ENCODE peak calls at places on chromosome 1, in eight cellular contexts. One of them, this sample, is unnamed.

GRCh38 chr1:8814870-8815269 is 2.6 kb downstream of the RERE start:
- DNase-seq in astrocyte of the cerebellum: no peak
- DNase-seq in PC-3: no peak
- DNase-seq in HFF-Myc: no peak
- DNase-seq in fibroblast of mammary gland: no peak
- DNase-seq in GM06990: no peak
- DNase-seq in cardiac muscle cell: no peak
- DNase-seq in OCI-LY7: peak
- DNase-seq in this sample: no peak

GRCh38 chr1:7454052-7454815 is 316.9 kb upstream of the VAMP3 start:
- DNase-seq in astrocyte of the cerebellum: no peak
- DNase-seq in PC-3: peak
- DNase-seq in cardiac muscle cell: peak
- DNase-seq in OCI-LY7: no peak
- DNase-seq in GM06990: no peak
- DNase-seq in fibroblast of mammary gland: peak
- DNase-seq in HFF-Myc: no peak
- DNase-seq in this sample: no peak

GRCh38 chr1:223230161-223230881 is 87.3 kb upstream of the TLR5 start:
- DNase-seq in fibroblast of mammary gland: peak
- DNase-seq in GM06990: no peak
- DNase-seq in PC-3: peak
- DNase-seq in astrocyte of the cerebellum: peak
- DNase-seq in OCI-LY7: no peak
- DNase-seq in cardiac muscle cell: peak
- DNase-seq in HFF-Myc: no peak
- DNase-seq in this sample: peak

GRCh38 chr1:57586842-57587241 is 163.0 kb upstream of the DAB1 start:
- DNase-seq in fibroblast of mammary gland: no peak
- DNase-seq in OCI-LY7: no peak
- DNase-seq in HFF-Myc: no peak
- DNase-seq in PC-3: no peak
- DNase-seq in GM06990: no peak
- DNase-seq in astrocyte of the cerebellum: no peak
- DNase-seq in cardiac muscle cell: no peak
- DNase-seq in this sample: no peak

GRCh38 chr1:119364640-119365039 is 3.9 kb upstream of the HAO2 start:
- DNase-seq in GM06990: no peak
- DNase-seq in cardiac muscle cell: no peak
- DNase-seq in fibroblast of mammary gland: peak
- DNase-seq in PC-3: peak
- DNase-seq in astrocyte of the cerebellum: no peak
- DNase-seq in OCI-LY7: no peak
- DNase-seq in HFF-Myc: no peak
- DNase-seq in this sample: no peak

GRCh38 chr1:24830680-24831272 is 85.5 kb downstream of the CLIC4 start:
- DNase-seq in HFF-Myc: peak
- DNase-seq in OCI-LY7: peak
- DNase-seq in cardiac muscle cell: peak
- DNase-seq in fibroblast of mammary gland: peak
- DNase-seq in GM06990: no peak
- DNase-seq in PC-3: peak
- DNase-seq in astrocyte of the cerebellum: peak
- DNase-seq in this sample: peak

GRCh38 chr1:162903246-162903645 is 42.3 kb upstream of the CCDC190 start:
- DNase-seq in astrocyte of the cerebellum: no peak
- DNase-seq in cardiac muscle cell: no peak
- DNase-seq in PC-3: no peak
- DNase-seq in fibroblast of mammary gland: no peak
- DNase-seq in HFF-Myc: no peak
- DNase-seq in GM06990: no peak
- DNase-seq in OCI-LY7: no peak
- DNase-seq in this sample: no peak

GRCh38 chr1:26349196-26349885 is 4.6 kb downstream of the CRYBG2 start:
- DNase-seq in PC-3: peak
- DNase-seq in OCI-LY7: no peak
- DNase-seq in fibroblast of mammary gland: peak
- DNase-seq in HFF-Myc: no peak
- DNase-seq in cardiac muscle cell: no peak
- DNase-seq in GM06990: no peak
- DNase-seq in astrocyte of the cerebellum: no peak
- DNase-seq in this sample: peak

GRCh38 chr1:86913399-86913895 is 479 bp downstream of the SELENOF start:
- DNase-seq in astrocyte of the cerebellum: peak
- DNase-seq in PC-3: peak
- DNase-seq in OCI-LY7: peak
- DNase-seq in HFF-Myc: no peak
- DNase-seq in GM06990: peak
- DNase-seq in cardiac muscle cell: peak
- DNase-seq in fibroblast of mammary gland: peak
- DNase-seq in this sample: no peak

GRCh38 chr1:161092621-161093028 is 3.3 kb upstream of the NECTIN4 start:
- DNase-seq in astrocyte of the cerebellum: no peak
- DNase-seq in fibroblast of mammary gland: peak
- DNase-seq in PC-3: peak
- DNase-seq in OCI-LY7: no peak
- DNase-seq in cardiac muscle cell: no peak
- DNase-seq in GM06990: no peak
- DNase-seq in HFF-Myc: no peak
- DNase-seq in this sample: no peak

GRCh38 chr1:56456426-56457101 is 122.8 kb downstream of the PLPP3 start:
- DNase-seq in PC-3: peak
- DNase-seq in GM06990: no peak
- DNase-seq in astrocyte of the cerebellum: no peak
- DNase-seq in cardiac muscle cell: peak
- DNase-seq in OCI-LY7: no peak
- DNase-seq in fibroblast of mammary gland: peak
- DNase-seq in HFF-Myc: no peak
- DNase-seq in this sample: peak

GRCh38 chr1:155186955-155187891 is 13.6 kb downstream of the TRIM46 start:
- DNase-seq in GM06990: no peak
- DNase-seq in OCI-LY7: no peak
- DNase-seq in fibroblast of mammary gland: no peak
- DNase-seq in cardiac muscle cell: no peak
- DNase-seq in HFF-Myc: no peak
- DNase-seq in astrocyte of the cerebellum: no peak
- DNase-seq in PC-3: no peak
- DNase-seq in this sample: no peak

GRCh38 chr1:165815725-165816124 is 11.7 kb upstream of the UCK2 start:
- DNase-seq in fibroblast of mammary gland: no peak
- DNase-seq in cardiac muscle cell: peak
- DNase-seq in OCI-LY7: no peak
- DNase-seq in GM06990: no peak
- DNase-seq in astrocyte of the cerebellum: no peak
- DNase-seq in HFF-Myc: no peak
- DNase-seq in PC-3: peak
- DNase-seq in this sample: no peak

DNA sequence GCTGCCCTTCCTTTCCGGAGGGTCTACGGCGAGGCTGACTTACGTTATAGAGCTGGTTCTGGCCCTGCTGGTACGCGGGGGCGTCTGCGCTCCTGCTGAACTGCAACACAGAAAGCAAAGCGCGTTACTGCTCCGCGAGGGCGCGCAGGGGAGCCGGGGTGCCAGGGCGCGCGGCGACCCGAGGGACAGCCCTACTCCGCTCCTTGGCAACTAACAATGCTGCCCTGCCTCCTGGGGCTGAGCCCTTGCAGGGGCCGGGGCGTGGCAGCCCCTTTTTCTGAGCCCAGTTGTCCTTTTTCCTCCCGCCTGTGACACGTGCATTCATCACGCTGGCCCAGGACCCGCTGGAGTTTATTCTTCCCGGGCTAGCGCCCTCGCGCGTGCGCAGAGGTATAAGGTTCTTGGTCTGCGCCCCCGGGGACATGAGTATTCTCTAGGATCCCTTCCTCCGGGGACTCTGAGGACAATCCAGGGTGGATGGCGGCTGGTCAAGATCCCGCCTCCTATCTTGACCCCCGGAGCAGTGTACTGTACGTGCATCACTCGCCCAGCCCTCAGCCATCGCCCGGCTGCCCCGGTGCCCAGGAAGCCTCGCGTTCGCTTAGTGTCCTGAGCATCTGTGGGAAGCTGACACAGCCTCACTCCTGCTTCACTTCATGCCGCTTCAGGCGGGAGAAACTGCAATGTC is 78.9 kb downstream of the CD247 start:
- DNase-seq in cardiac muscle cell: peak
- DNase-seq in OCI-LY7: peak
- DNase-seq in PC-3: no peak
- DNase-seq in HFF-Myc: no peak
- DNase-seq in fibroblast of mammary gland: peak
- DNase-seq in GM06990: peak
- DNase-seq in astrocyte of the cerebellum: no peak
- DNase-seq in this sample: no peak
- TF ChIP-seq CTCF in cardiac muscle cell: peak
- TF ChIP-seq CTCF in OCI-LY7: peak
- TF ChIP-seq CTCF in PC-3: no peak
- TF ChIP-seq CTCF in HFF-Myc: peak
- TF ChIP-seq CTCF in fibroblast of mammary gland: peak
- TF ChIP-seq CTCF in GM06990: peak
- TF ChIP-seq CTCF in astrocyte of the cerebellum: peak
- TF ChIP-seq CTCF in this sample: peak

GRCh38 chr1:202162418-202163280 is 2.2 kb upstream of the PTPN7 start:
- DNase-seq in PC-3: no peak
- DNase-seq in OCI-LY7: peak
- DNase-seq in astrocyte of the cerebellum: no peak
- DNase-seq in cardiac muscle cell: no peak
- DNase-seq in GM06990: no peak
- DNase-seq in fibroblast of mammary gland: no peak
- DNase-seq in HFF-Myc: no peak
- DNase-seq in this sample: no peak

GRCh38 chr1:202160377-202160940 is at the start of gene PTPN7:
- DNase-seq in fibroblast of mammary gland: no peak
- DNase-seq in cardiac muscle cell: no peak
- DNase-seq in PC-3: no peak
- DNase-seq in astrocyte of the cerebellum: no peak
- DNase-seq in GM06990: peak
- DNase-seq in OCI-LY7: peak
- DNase-seq in HFF-Myc: no peak
- DNase-seq in this sample: no peak

GRCh38 chr1:202159534-202160371 is 649 bp downstream of the PTPN7 start:
- DNase-seq in cardiac muscle cell: no peak
- DNase-seq in HFF-Myc: no peak
- DNase-seq in astrocyte of the cerebellum: no peak
- DNase-seq in GM06990: peak
- DNase-seq in PC-3: no peak
- DNase-seq in fibroblast of mammary gland: no peak
- DNase-seq in OCI-LY7: peak
- DNase-seq in this sample: no peak

GRCh38 chr1:202162049-202162417 is 1.6 kb upstream of the PTPN7 start:
- DNase-seq in PC-3: no peak
- DNase-seq in HFF-Myc: no peak
- DNase-seq in OCI-LY7: peak
- DNase-seq in astrocyte of the cerebellum: no peak
- DNase-seq in fibroblast of mammary gland: no peak
- DNase-seq in GM06990: peak
- DNase-seq in cardiac muscle cell: no peak
- DNase-seq in this sample: no peak

GRCh38 chr1:202161151-202162048 is 998 bp upstream of the PTPN7 start:
- DNase-seq in OCI-LY7: peak
- DNase-seq in astrocyte of the cerebellum: no peak
- DNase-seq in GM06990: peak
- DNase-seq in cardiac muscle cell: no peak
- DNase-seq in fibroblast of mammary gland: no peak
- DNase-seq in HFF-Myc: no peak
- DNase-seq in PC-3: no peak
- DNase-seq in this sample: no peak
- H3K4me3 ChIP-seq in OCI-LY7: peak
- H3K4me3 ChIP-seq in astrocyte of the cerebellum: no peak
- H3K4me3 ChIP-seq in GM06990: peak
- H3K4me3 ChIP-seq in cardiac muscle cell: no peak
- H3K4me3 ChIP-seq in fibroblast of mammary gland: no peak
- H3K4me3 ChIP-seq in HFF-Myc: no peak
- H3K4me3 ChIP-seq in PC-3: no peak
- H3K4me3 ChIP-seq in this sample: no peak

GRCh38 chr1:247576514-247576913 is 11.6 kb upstream of the OR2G2 start:
- DNase-seq in cardiac muscle cell: no peak
- DNase-seq in PC-3: peak
- DNase-seq in GM06990: no peak
- DNase-seq in HFF-Myc: no peak
- DNase-seq in OCI-LY7: peak
- DNase-seq in fibroblast of mammary gland: peak
- DNase-seq in astrocyte of the cerebellum: no peak
- DNase-seq in this sample: no peak
- TF ChIP-seq CTCF in cardiac muscle cell: peak
- TF ChIP-seq CTCF in PC-3: peak
- TF ChIP-seq CTCF in GM06990: peak
- TF ChIP-seq CTCF in HFF-Myc: no peak
- TF ChIP-seq CTCF in OCI-LY7: peak
- TF ChIP-seq CTCF in fibroblast of mammary gland: peak
- TF ChIP-seq CTCF in astrocyte of the cerebellum: peak
- TF ChIP-seq CTCF in this sample: no peak

GRCh38 chr1:62288224-62288623 is 31.0 kb downstream of the KANK4 start:
- DNase-seq in OCI-LY7: no peak
- DNase-seq in GM06990: no peak
- DNase-seq in astrocyte of the cerebellum: no peak
- DNase-seq in PC-3: no peak
- DNase-seq in fibroblast of mammary gland: no peak
- DNase-seq in cardiac muscle cell: no peak
- DNase-seq in HFF-Myc: no peak
- DNase-seq in this sample: no peak

GRCh38 chr1:62285440-62285839 is 33.8 kb downstream of the KANK4 start:
- DNase-seq in OCI-LY7: no peak
- DNase-seq in cardiac muscle cell: no peak
- DNase-seq in GM06990: no peak
- DNase-seq in PC-3: peak
- DNase-seq in astrocyte of the cerebellum: peak
- DNase-seq in fibroblast of mammary gland: no peak
- DNase-seq in HFF-Myc: no peak
- DNase-seq in this sample: no peak

GRCh38 chr1:62288669-62289068 is 30.6 kb downstream of the KANK4 start:
- DNase-seq in OCI-LY7: no peak
- DNase-seq in astrocyte of the cerebellum: no peak
- DNase-seq in fibroblast of mammary gland: no peak
- DNase-seq in HFF-Myc: no peak
- DNase-seq in GM06990: no peak
- DNase-seq in PC-3: no peak
- DNase-seq in cardiac muscle cell: no peak
- DNase-seq in this sample: no peak

GRCh38 chr1:62286778-62287224 is 32.4 kb downstream of the KANK4 start:
- DNase-seq in OCI-LY7: no peak
- DNase-seq in astrocyte of the cerebellum: no peak
- DNase-seq in HFF-Myc: no peak
- DNase-seq in fibroblast of mammary gland: no peak
- DNase-seq in GM06990: no peak
- DNase-seq in cardiac muscle cell: no peak
- DNase-seq in PC-3: peak
- DNase-seq in this sample: no peak

DNA sequence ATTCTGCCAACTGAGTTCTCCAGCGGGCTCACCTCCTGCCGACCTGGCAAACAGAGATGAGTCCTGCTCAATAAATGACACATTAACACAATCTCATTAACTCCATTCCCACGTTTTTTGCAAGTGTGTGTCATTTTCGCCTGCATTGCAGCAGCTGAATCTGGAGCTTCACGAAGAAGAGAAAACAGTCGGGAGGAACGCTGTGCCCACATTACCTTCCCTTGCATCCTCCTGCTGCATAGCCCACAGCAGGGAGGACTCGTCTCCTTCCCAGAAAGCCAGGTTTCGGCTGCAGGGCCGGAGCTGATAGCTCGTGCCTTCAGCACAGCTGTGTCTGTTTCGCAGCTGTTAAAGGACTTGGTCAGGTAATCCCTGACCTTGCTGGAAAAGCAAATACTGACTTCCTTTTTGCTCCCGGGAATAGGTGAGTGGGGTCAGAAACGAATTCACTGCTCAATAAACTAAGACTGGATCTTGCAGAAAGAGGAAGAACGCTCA is 33.2 kb downstream of the KANK4 start:
- DNase-seq in fibroblast of mammary gland: no peak
- DNase-seq in astrocyte of the cerebellum: no peak
- DNase-seq in HFF-Myc: no peak
- DNase-seq in GM06990: no peak
- DNase-seq in cardiac muscle cell: no peak
- DNase-seq in OCI-LY7: no peak
- DNase-seq in PC-3: peak
- DNase-seq in this sample: no peak
- H3K4me3 ChIP-seq in fibroblast of mammary gland: no peak
- H3K4me3 ChIP-seq in astrocyte of the cerebellum: no peak
- H3K4me3 ChIP-seq in HFF-Myc: no peak
- H3K4me3 ChIP-seq in GM06990: no peak
- H3K4me3 ChIP-seq in cardiac muscle cell: no peak
- H3K4me3 ChIP-seq in OCI-LY7: no peak
- H3K4me3 ChIP-seq in PC-3: peak
- H3K4me3 ChIP-seq in this sample: no peak

This sample was measured in AG09309.